ENCODE peak calls at places on chromosome 21, in five cellular contexts. Y, W, F, V and J are unnamed samples.

GRCh38 chr21:43361493-43362296 is 65.2 kb downstream of the SIK1 start:
- DNase-seq in F (peak), Y (peak), V (no peak), W (no peak), J (peak)

GRCh38 chr21:32371913-32372314 is 20.9 kb downstream of the URB1 start:
- DNase-seq in Y (no peak), V (no peak), W (no peak), F (peak), J (no peak)

GRCh38 chr21:45130324-45130774 is 56.0 kb downstream of the ADARB1 start:
- DNase-seq in Y (no peak), F (peak), W (no peak), V (no peak), J (no peak)

GRCh38 chr21:15978158-15978805 is 248.5 kb downstream of the USP25 start:
- DNase-seq in F (peak), Y (no peak), W (no peak), V (no peak), J (no peak)

GRCh38 chr21:16794944-16795343 is 717.9 kb upstream of the CXADR start:
- DNase-seq in W (no peak), F (peak), V (no peak), Y (no peak), J (no peak)

GRCh38 chr21:38241029-38241740 is 15.6 kb upstream of the KCNJ15 start:
- DNase-seq in W (no peak), Y (no peak), V (no peak), F (no peak), J (no peak)

GRCh38 chr21:33296156-33296555 is 28.6 kb upstream of the IFNAR1 start:
- DNase-seq in Y (no peak), W (no peak), F (no peak), V (no peak), J (peak)

GRCh38 chr21:31201548-31201947 is 142.5 kb downstream of the TIAM1 start:
- DNase-seq in V (no peak), F (peak), W (no peak), Y (no peak), J (peak)

GRCh38 chr21:14306143-14306907 is 76.6 kb downstream of the HSPA13 start:
- DNase-seq in Y (no peak), F (peak), V (no peak), W (no peak), J (peak)

GRCh38 chr21:17512245-17513213 is at the start of gene CXADR:
- DNase-seq in V (peak), F (no peak), Y (peak), W (peak), J (peak)